ENCODE peak calls at places on chromosomes 6 and 20, in five cellular contexts. One of them, this sample, is unnamed.

GRCh38 chr20:58231678-58232077 is 3.2 kb upstream of the ANKRD60 start:
- DNase-seq in retina: peak; percentile 64
- DNase-seq in activated gamma-delta T cell treated with Interleukin-2 at 50 U/mL for 16 hours: no peak
- DNase-seq in fibroblast of pulmonary artery: no peak
- DNase-seq in aorta: no peak
- DNase-seq in this sample: no peak

GRCh38 chr6:84764332-84765049 is at the start of gene TBX18:
- DNase-seq in aorta: peak; percentile 97
- DNase-seq in activated gamma-delta T cell treated with Interleukin-2 at 50 U/mL for 16 hours: no peak
- DNase-seq in retina: peak; percentile 96
- DNase-seq in fibroblast of pulmonary artery: peak; percentile 100
- DNase-seq in this sample: peak; percentile 98

GRCh38 chr6:7237653-7238190 is 75.3 kb downstream of the SSR1 start:
- DNase-seq in aorta: no peak
- DNase-seq in activated gamma-delta T cell treated with Interleukin-2 at 50 U/mL for 16 hours: no peak
- DNase-seq in retina: no peak
- DNase-seq in fibroblast of pulmonary artery: no peak
- DNase-seq in this sample: no peak

GRCh38 chr6:121187200-121187832 is 147.0 kb downstream of the TBC1D32 start:
- DNase-seq in aorta: no peak
- DNase-seq in activated gamma-delta T cell treated with Interleukin-2 at 50 U/mL for 16 hours: no peak
- DNase-seq in retina: no peak
- DNase-seq in fibroblast of pulmonary artery: no peak
- DNase-seq in this sample: no peak

GRCh38 chr6:109104512-109104911 is 9.2 kb downstream of the CEP57L1 start:
- DNase-seq in activated gamma-delta T cell treated with Interleukin-2 at 50 U/mL for 16 hours: no peak
- DNase-seq in aorta: no peak
- DNase-seq in retina: no peak
- DNase-seq in fibroblast of pulmonary artery: no peak
- DNase-seq in this sample: no peak

GRCh38 chr20:3995067-3995748 is 20.1 kb downstream of the RNF24 start:
- DNase-seq in activated gamma-delta T cell treated with Interleukin-2 at 50 U/mL for 16 hours: no peak
- DNase-seq in retina: no peak
- DNase-seq in aorta: no peak
- DNase-seq in fibroblast of pulmonary artery: peak; percentile 31
- DNase-seq in this sample: no peak

GRCh38 chr20:45857836-45858250 is 429 bp downstream of the ZSWIM3 start:
- DNase-seq in retina: no peak
- DNase-seq in aorta: no peak
- DNase-seq in fibroblast of pulmonary artery: no peak
- DNase-seq in activated gamma-delta T cell treated with Interleukin-2 at 50 U/mL for 16 hours: no peak
- DNase-seq in this sample: no peak

GRCh38 chr6:141203902-141204575 is 928.7 kb upstream of the GJE1 start:
- DNase-seq in retina: no peak
- DNase-seq in aorta: no peak
- DNase-seq in activated gamma-delta T cell treated with Interleukin-2 at 50 U/mL for 16 hours: no peak
- DNase-seq in fibroblast of pulmonary artery: peak; percentile 40
- DNase-seq in this sample: no peak

GRCh38 chr6:124433369-124434064 is 528.7 kb upstream of the RNF217 start:
- DNase-seq in activated gamma-delta T cell treated with Interleukin-2 at 50 U/mL for 16 hours: no peak
- DNase-seq in fibroblast of pulmonary artery: no peak
- DNase-seq in aorta: no peak
- DNase-seq in retina: no peak
- DNase-seq in this sample: no peak

GRCh38 chr20:13898012-13898612 is 92.3 kb downstream of the SEL1L2 start:
- DNase-seq in fibroblast of pulmonary artery: no peak
- DNase-seq in retina: no peak
- DNase-seq in aorta: no peak
- DNase-seq in activated gamma-delta T cell treated with Interleukin-2 at 50 U/mL for 16 hours: no peak
- DNase-seq in this sample: no peak

GRCh38 chr6:24757610-24758009 is 17.1 kb upstream of the GMNN start:
- DNase-seq in fibroblast of pulmonary artery: no peak
- DNase-seq in aorta: no peak
- DNase-seq in activated gamma-delta T cell treated with Interleukin-2 at 50 U/mL for 16 hours: no peak
- DNase-seq in retina: no peak
- DNase-seq in this sample: no peak

GRCh38 chr6:137216106-137216505 is 3.1 kb downstream of the IFNGR1 start:
- DNase-seq in retina: no peak
- DNase-seq in fibroblast of pulmonary artery: no peak
- DNase-seq in activated gamma-delta T cell treated with Interleukin-2 at 50 U/mL for 16 hours: no peak
- DNase-seq in aorta: no peak
- DNase-seq in this sample: peak; percentile 88

This sample was measured in osteoblast.